ENCODE peak calls at places on chromosomes 5 and 9, in eight cellular contexts. L, M, K, I, G, F, R and O are unnamed samples.

GRCh38 chr9:114425126-114425525 is 37.3 kb upstream of the AKNA start:
- DNase-seq in L (no peak), M (no peak), K (no peak), I (no peak), G (no peak), F (no peak), R (no peak), O (no peak)

GRCh38 chr9:77763566-77763965 is 115.4 kb upstream of the GNA14 start:
- DNase-seq in L (no peak), M (no peak), K (no peak), I (no peak), G (no peak), F (no peak), R (peak), O (no peak)

GRCh38 chr5:104793031-104793430 is 1230.4 kb upstream of the NUDT12 start:
- DNase-seq in L (peak), M (no peak), K (no peak), I (peak), G (no peak), F (no peak), R (no peak), O (peak)

GRCh38 chr5:114010362-114010761 is 351.5 kb upstream of the KCNN2 start:
- DNase-seq in L (peak), M (no peak), K (no peak), I (peak), G (no peak), F (no peak), R (no peak), O (peak)

GRCh38 chr9:35749515-35750255 is 598 bp downstream of the RGP1 start:
- DNase-seq in L (no peak), M (peak), K (no peak), I (no peak), G (peak), F (no peak), R (peak), O (no peak)

GRCh38 chr5:36619012-36619635 is 12.7 kb downstream of the SLC1A3 start:
- DNase-seq in L (no peak), M (no peak), K (no peak), I (no peak), G (no peak), F (no peak), R (no peak), O (no peak)

GRCh38 chr5:112331892-112332291 is 87.2 kb downstream of the EPB41L4A start:
- DNase-seq in L (no peak), M (no peak), K (no peak), I (no peak), G (no peak), F (no peak), R (no peak), O (no peak)

GRCh38 chr5:71938886-71939285 is 168.4 kb upstream of the MAP1B start:
- DNase-seq in L (no peak), M (no peak), K (no peak), I (no peak), G (no peak), F (no peak), R (peak), O (no peak)

DNA sequence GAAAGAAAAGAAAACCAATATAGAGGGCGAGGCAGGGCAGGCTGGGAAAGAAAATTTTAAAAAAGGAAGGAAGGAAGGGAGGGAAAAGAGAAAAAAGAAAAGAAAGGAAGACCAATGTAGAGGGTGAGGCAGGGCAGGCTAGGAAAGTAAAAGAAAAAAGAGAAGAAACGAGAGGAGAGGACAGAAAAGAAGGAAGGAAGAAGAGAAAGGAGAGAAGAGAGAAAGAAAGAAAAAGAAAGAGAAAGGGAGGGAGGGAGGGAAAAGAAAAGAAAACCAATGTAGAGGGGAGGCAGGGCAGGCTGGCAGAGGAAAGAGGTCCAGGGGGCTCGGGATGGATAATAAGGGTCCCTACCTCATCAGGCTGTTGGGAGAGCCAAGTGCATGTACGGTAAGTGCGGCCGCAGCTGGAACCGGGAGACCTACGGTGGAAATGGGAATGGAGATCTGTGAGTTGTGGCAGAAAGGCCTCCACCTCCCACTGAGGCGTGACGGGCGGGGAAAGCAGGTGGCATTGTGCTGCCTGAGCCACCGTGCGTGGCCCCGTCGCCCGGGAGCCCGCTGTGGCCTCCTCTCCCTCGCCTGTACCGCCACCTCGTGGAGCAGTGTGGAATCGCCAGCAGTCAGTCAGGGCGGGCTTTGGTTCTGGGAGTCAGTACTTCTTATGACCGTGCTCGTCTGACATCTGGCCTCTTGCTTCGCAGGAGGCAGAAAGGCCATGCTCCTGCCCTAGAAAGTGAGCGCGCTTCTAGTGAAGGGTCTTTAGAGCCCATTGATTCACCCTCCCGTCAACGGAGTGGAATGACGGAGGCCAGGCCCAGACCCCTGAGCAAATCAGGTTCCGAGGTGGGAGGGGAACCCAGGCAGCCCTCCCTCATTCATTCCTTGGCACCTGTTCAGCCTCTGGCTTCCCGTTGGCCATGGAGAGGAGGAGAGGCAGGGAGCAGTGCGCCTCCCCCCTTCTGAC is 10.4 kb upstream of the NHP2 start:
- DNase-seq in L (peak), M (peak), K (peak), I (peak), G (peak), F (peak), R (peak), O (no peak)
- H3K4me3 ChIP-seq in L (no peak), M (peak), K (no peak), I (no peak), G (no peak), F (peak), R (peak), O (peak)

GRCh38 chr5:127038550-127038949 is 8.2 kb upstream of the MARCHF3 start:
- DNase-seq in L (no peak), M (no peak), K (no peak), I (no peak), G (no peak), F (no peak), R (no peak), O (no peak)

GRCh38 chr5:127046343-127047072 is 16.1 kb upstream of the MARCHF3 start:
- DNase-seq in L (no peak), M (no peak), K (no peak), I (no peak), G (no peak), F (no peak), R (no peak), O (no peak)

GRCh38 chr5:127040779-127041520 is 10.6 kb upstream of the MARCHF3 start:
- DNase-seq in L (peak), M (no peak), K (no peak), I (no peak), G (no peak), F (no peak), R (peak), O (no peak)

GRCh38 chr5:127041571-127041970 is 11.2 kb upstream of the MARCHF3 start:
- DNase-seq in L (peak), M (no peak), K (no peak), I (peak), G (no peak), F (no peak), R (no peak), O (no peak)

GRCh38 chr5:127042593-127042992 is 12.2 kb upstream of the MARCHF3 start:
- DNase-seq in L (peak), M (no peak), K (no peak), I (peak), G (no peak), F (no peak), R (no peak), O (no peak)
- TF ChIP-seq CTCF in L (peak), M (peak), K (no peak), I (peak), G (no peak), F (no peak), R (no peak), O (peak)

GRCh38 chr9:99300103-99300439 is 78.0 kb downstream of the SEC61B start:
- DNase-seq in L (no peak), M (no peak), K (no peak), I (no peak), G (no peak), F (no peak), R (no peak), O (no peak)

GRCh38 chr9:99299214-99300102 is 77.4 kb downstream of the SEC61B start:
- DNase-seq in L (peak), M (no peak), K (no peak), I (peak), G (no peak), F (no peak), R (peak), O (peak)

GRCh38 chr9:99294850-99295461 is 72.9 kb downstream of the SEC61B start:
- DNase-seq in L (no peak), M (no peak), K (no peak), I (no peak), G (no peak), F (no peak), R (peak), O (no peak)

GRCh38 chr9:99298660-99299059 is 76.6 kb downstream of the SEC61B start:
- DNase-seq in L (no peak), M (no peak), K (no peak), I (no peak), G (no peak), F (no peak), R (no peak), O (no peak)

DNA sequence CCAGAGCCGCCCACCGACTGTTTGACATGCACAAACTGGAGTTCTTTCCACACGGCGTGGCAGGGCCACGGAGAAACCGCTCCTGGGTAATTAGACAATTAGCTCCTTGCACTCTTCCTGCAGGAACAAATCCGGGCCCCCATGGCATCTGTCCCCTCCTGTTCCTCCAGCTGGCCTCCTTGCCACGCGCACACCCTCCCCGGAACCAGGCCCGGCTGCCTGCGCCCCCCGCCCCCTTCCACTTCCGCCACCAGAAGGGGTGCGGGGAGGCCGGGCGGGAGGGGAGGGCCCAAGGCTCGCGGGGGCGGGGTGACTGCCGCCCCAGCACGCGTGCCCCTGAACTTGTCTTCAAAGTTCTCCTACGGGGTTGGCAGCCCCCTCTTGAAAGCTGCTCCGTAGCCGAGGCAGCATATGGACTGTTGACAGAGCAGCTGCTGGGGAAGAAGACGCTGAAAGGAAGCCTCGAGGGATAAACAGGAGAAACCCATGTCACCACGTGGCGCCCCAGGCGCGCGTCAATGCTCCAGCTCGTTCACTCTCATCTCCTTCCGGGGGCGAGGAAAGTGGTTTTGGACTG is 74.4 kb downstream of the SEC61B start:
- DNase-seq in L (no peak), M (peak), K (no peak), I (peak), G (peak), F (no peak), R (no peak), O (no peak)
- H3K4me3 ChIP-seq in L (no peak), M (peak), K (peak), I (no peak), G (no peak), F (peak), R (no peak), O (no peak)

DNA sequence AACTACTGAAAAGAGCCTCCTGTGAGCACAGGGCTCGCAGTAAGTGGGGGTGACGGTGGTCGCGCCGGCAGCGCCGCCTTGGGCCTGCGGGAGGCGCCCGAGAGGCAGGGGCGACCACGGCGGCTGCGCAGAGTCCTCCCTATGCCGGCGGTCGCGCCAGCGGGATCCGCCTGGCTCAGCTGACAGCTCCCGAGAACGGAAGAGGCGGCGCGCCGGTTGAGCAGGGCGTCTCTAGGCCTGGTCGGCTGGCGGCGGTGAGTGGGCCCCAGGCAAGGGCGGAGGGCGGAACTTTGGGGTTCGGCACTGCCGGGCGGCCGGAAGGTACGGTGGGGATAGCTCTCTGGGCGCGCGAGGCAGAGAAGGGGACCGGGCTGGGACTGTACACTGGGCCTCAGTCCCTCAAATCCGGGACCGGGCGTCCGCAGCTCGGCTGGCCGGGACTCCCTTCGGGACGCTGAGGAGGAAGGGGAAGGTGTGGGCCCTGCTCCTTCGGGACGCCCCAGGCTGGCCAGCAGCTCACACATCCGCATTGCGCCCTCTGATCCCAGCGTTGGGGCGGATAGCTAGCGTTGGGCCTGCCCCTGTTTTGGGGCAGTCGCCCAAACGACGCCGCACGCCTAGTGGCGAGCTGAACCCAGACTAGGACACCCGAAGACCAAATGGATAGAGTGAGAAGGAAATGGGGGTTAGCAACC is at the start of gene RNF14:
- DNase-seq in L (peak), M (peak), K (peak), I (peak), G (peak), F (peak), R (peak), O (peak)
- TF ChIP-seq CTCF in L (peak), M (peak), K (peak), I (peak), G (peak), F (peak), R (peak), O (peak)

GRCh38 chr5:95858661-95859326 is 36.3 kb upstream of the GLRX start:
- DNase-seq in L (peak), M (peak), K (peak), I (peak), G (peak), F (peak), R (peak), O (peak)
- H3K4me3 ChIP-seq in L (peak), M (peak), K (peak), I (peak), G (no peak), F (peak), R (peak), O (peak)

GRCh38 chr9:130414910-130415746 is 29.6 kb upstream of the ASS1 start:
- DNase-seq in L (no peak), M (no peak), K (no peak), I (no peak), G (no peak), F (no peak), R (no peak), O (no peak)

GRCh38 chr9:130419521-130420035 is 25.2 kb upstream of the ASS1 start:
- DNase-seq in L (no peak), M (no peak), K (no peak), I (no peak), G (no peak), F (no peak), R (no peak), O (no peak)

GRCh38 chr9:130414081-130414731 is 30.6 kb upstream of the ASS1 start:
- DNase-seq in L (no peak), M (no peak), K (no peak), I (no peak), G (no peak), F (no peak), R (no peak), O (no peak)

GRCh38 chr9:130418776-130419175 is 26.0 kb upstream of the ASS1 start:
- DNase-seq in L (no peak), M (no peak), K (no peak), I (no peak), G (no peak), F (no peak), R (no peak), O (no peak)

GRCh38 chr9:130417602-130418001 is 27.2 kb upstream of the ASS1 start:
- DNase-seq in L (no peak), M (no peak), K (no peak), I (no peak), G (no peak), F (no peak), R (peak), O (no peak)
- TF ChIP-seq CTCF in L (no peak), M (no peak), K (no peak), I (no peak), G (no peak), F (no peak), R (peak), O (no peak)

GRCh38 chr9:127897194-127897692 is 2.2 kb downstream of the ST6GALNAC6 start:
- DNase-seq in L (peak), M (peak), K (peak), I (peak), G (no peak), F (no peak), R (peak), O (no peak)
- H3K4me3 ChIP-seq in L (peak), M (peak), K (peak), I (peak), G (no peak), F (peak), R (no peak), O (peak)

GRCh38 chr5:25858019-25858418 is 1180.4 kb downstream of the CDH9 start:
- DNase-seq in L (no peak), M (no peak), K (no peak), I (no peak), G (no peak), F (no peak), R (peak), O (no peak)
- TF ChIP-seq CTCF in L (no peak), M (no peak), K (no peak), I (no peak), G (no peak), F (no peak), R (no peak), O (no peak)